ENCODE peak calls at places on chromosomes 11 and 22, in eight cellular contexts. One of them, this sample, is unnamed. For H3K36me3, the result is how much of the 10 kb centered on the place peaks cover.

GRCh38 chr11:19511413-19512183 is 201.0 kb upstream of the NAV2 start:
- DNase-seq in esophagus squamous epithelium: no peak
- DNase-seq in mucosa of descending colon: no peak
- DNase-seq in IMR-90: no peak
- DNase-seq in endodermal cell: no peak
- DNase-seq in brain microvascular endothelial cell: no peak
- DNase-seq in psoas muscle: peak
- DNase-seq in tibial artery: peak
- DNase-seq in this sample: peak

GRCh38 chr22:46813816-46814597 is 51.6 kb downstream of the TBC1D22A start:
- DNase-seq in endodermal cell: no peak
- DNase-seq in psoas muscle: no peak
- DNase-seq in IMR-90: peak
- DNase-seq in esophagus squamous epithelium: no peak
- DNase-seq in mucosa of descending colon: no peak
- DNase-seq in tibial artery: peak
- DNase-seq in brain microvascular endothelial cell: peak
- DNase-seq in this sample: no peak

GRCh38 chr11:128500488-128500887 is 86.9 kb downstream of the ETS1 start:
- DNase-seq in mucosa of descending colon: no peak
- DNase-seq in tibial artery: no peak
- DNase-seq in brain microvascular endothelial cell: peak
- DNase-seq in endodermal cell: no peak
- DNase-seq in esophagus squamous epithelium: no peak
- DNase-seq in IMR-90: peak
- DNase-seq in psoas muscle: no peak
- DNase-seq in this sample: no peak

GRCh38 chr11:87228820-87229219 is 191.1 kb downstream of the TMEM135 start:
- DNase-seq in brain microvascular endothelial cell: no peak
- DNase-seq in tibial artery: no peak
- DNase-seq in IMR-90: no peak
- DNase-seq in esophagus squamous epithelium: no peak
- DNase-seq in endodermal cell: no peak
- DNase-seq in mucosa of descending colon: no peak
- DNase-seq in psoas muscle: no peak
- DNase-seq in this sample: no peak

GRCh38 chr22:42217752-42218280 is 52.6 kb downstream of the TCF20 start:
- DNase-seq in mucosa of descending colon: no peak
- DNase-seq in brain microvascular endothelial cell: no peak
- DNase-seq in esophagus squamous epithelium: no peak
- DNase-seq in IMR-90: peak
- DNase-seq in tibial artery: no peak
- DNase-seq in psoas muscle: no peak
- DNase-seq in endodermal cell: no peak
- DNase-seq in this sample: no peak

GRCh38 chr11:110147965-110148709 is 54.9 kb downstream of the ZC3H12C start:
- DNase-seq in psoas muscle: no peak
- DNase-seq in tibial artery: no peak
- DNase-seq in esophagus squamous epithelium: no peak
- DNase-seq in brain microvascular endothelial cell: peak
- DNase-seq in mucosa of descending colon: no peak
- DNase-seq in IMR-90: peak
- DNase-seq in endodermal cell: no peak
- DNase-seq in this sample: no peak

GRCh38 chr11:119248750-119249670 is 42.9 kb downstream of the CBL start:
- DNase-seq in IMR-90: no peak
- DNase-seq in brain microvascular endothelial cell: no peak
- DNase-seq in mucosa of descending colon: no peak
- DNase-seq in endodermal cell: no peak
- DNase-seq in esophagus squamous epithelium: no peak
- DNase-seq in psoas muscle: no peak
- DNase-seq in tibial artery: no peak
- DNase-seq in this sample: no peak

GRCh38 chr11:15621565-15621964 is 506.8 kb downstream of the INSC start:
- DNase-seq in IMR-90: no peak
- DNase-seq in brain microvascular endothelial cell: no peak
- DNase-seq in mucosa of descending colon: no peak
- DNase-seq in esophagus squamous epithelium: no peak
- DNase-seq in endodermal cell: no peak
- DNase-seq in psoas muscle: no peak
- DNase-seq in tibial artery: no peak
- DNase-seq in this sample: no peak

GRCh38 chr11:133937015-133937414 is 19.8 kb downstream of the IGSF9B start:
- DNase-seq in psoas muscle: no peak
- DNase-seq in endodermal cell: no peak
- DNase-seq in brain microvascular endothelial cell: no peak
- DNase-seq in esophagus squamous epithelium: no peak
- DNase-seq in mucosa of descending colon: no peak
- DNase-seq in IMR-90: no peak
- DNase-seq in tibial artery: no peak
- DNase-seq in this sample: no peak

GRCh38 chr22:39135092-39135896 is 17.2 kb downstream of the CBX7 start:
- DNase-seq in endodermal cell: peak
- DNase-seq in esophagus squamous epithelium: no peak
- DNase-seq in IMR-90: no peak
- DNase-seq in psoas muscle: no peak
- DNase-seq in brain microvascular endothelial cell: peak
- DNase-seq in mucosa of descending colon: peak
- DNase-seq in tibial artery: peak
- DNase-seq in this sample: peak

GRCh38 chr22:44389181-44389580 is 76.4 kb upstream of the SHISAL1 start:
- DNase-seq in mucosa of descending colon: no peak
- DNase-seq in IMR-90: no peak
- DNase-seq in endodermal cell: peak
- DNase-seq in psoas muscle: peak
- DNase-seq in tibial artery: no peak
- DNase-seq in brain microvascular endothelial cell: no peak
- DNase-seq in esophagus squamous epithelium: no peak
- DNase-seq in this sample: no peak

GRCh38 chr11:110679323-110679980 is 32.8 kb downstream of the ARHGAP20 start:
- DNase-seq in psoas muscle: no peak
- DNase-seq in endodermal cell: no peak
- DNase-seq in tibial artery: no peak
- DNase-seq in brain microvascular endothelial cell: peak
- DNase-seq in IMR-90: peak
- DNase-seq in esophagus squamous epithelium: no peak
- DNase-seq in mucosa of descending colon: no peak
- DNase-seq in this sample: no peak

GRCh38 chr11:130379276-130379675 is 49.1 kb downstream of the ADAMTS8 start:
- DNase-seq in esophagus squamous epithelium: no peak
- DNase-seq in psoas muscle: no peak
- DNase-seq in mucosa of descending colon: no peak
- DNase-seq in tibial artery: no peak
- DNase-seq in brain microvascular endothelial cell: no peak
- DNase-seq in endodermal cell: peak
- DNase-seq in IMR-90: no peak
- DNase-seq in this sample: no peak

GRCh38 chr11:125944350-125945010 is 1.4 kb upstream of the VSIG10L2 start:
- DNase-seq in endodermal cell: no peak
- DNase-seq in IMR-90: no peak
- DNase-seq in mucosa of descending colon: no peak
- DNase-seq in psoas muscle: no peak
- DNase-seq in esophagus squamous epithelium: no peak
- DNase-seq in tibial artery: peak
- DNase-seq in brain microvascular endothelial cell: no peak
- DNase-seq in this sample: no peak

GRCh38 chr11:100816823-100817222 is 129.7 kb downstream of the ARHGAP42 start:
- DNase-seq in IMR-90: peak
- DNase-seq in brain microvascular endothelial cell: peak
- DNase-seq in mucosa of descending colon: no peak
- DNase-seq in psoas muscle: no peak
- DNase-seq in esophagus squamous epithelium: no peak
- DNase-seq in endodermal cell: no peak
- DNase-seq in tibial artery: no peak
- DNase-seq in this sample: no peak

DNA sequence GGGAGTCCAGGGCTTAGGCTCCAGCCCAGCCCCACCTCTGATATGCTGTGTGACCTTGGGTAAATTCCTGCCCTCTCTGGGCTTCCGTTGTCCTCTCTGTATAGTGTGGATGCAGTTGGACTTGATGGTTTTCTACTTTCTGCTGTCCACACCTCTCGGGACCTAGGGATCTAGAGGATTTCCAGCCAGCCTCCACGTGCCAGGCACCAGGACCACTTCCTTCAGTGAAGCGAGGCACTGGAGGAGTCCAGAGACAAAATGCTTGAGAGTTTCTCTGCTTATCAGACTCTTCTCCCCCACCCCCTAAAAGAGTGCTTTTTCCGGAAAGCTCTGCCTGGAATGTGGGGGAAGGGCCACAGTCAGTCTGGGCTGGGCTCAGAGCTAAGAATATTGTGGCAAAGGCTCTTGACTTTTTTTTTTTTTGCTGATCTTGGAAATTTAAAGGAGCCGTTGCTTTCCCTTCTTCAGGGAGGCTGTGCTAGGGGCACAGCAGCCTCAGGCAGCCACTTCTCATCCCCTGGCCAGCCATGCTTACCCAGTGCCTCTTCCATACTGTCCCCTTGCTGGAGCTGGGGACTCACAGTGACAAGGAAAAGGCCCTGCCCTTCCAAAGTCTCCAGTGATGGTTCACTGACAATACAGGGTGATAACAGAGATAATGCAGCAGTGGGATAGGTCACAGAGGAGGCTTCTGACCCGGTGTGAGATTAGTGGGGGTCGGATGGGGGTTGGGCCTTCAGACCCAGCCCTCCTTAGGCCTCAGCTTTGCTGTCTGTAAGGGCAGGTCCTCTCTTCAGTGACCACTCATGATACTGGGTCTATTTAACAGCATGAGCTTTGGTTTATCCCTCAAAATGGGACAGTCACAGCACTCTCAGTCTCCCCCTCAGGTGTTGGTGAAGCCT is 2.9 kb upstream of the SERPINH1 start:
- DNase-seq in tibial artery: peak
- DNase-seq in mucosa of descending colon: no peak
- DNase-seq in esophagus squamous epithelium: no peak
- DNase-seq in brain microvascular endothelial cell: peak
- DNase-seq in IMR-90: peak
- DNase-seq in endodermal cell: peak
- DNase-seq in psoas muscle: peak
- DNase-seq in this sample: no peak
- H3K4me3 ChIP-seq in tibial artery: peak
- H3K4me3 ChIP-seq in mucosa of descending colon: no peak
- H3K4me3 ChIP-seq in esophagus squamous epithelium: peak
- H3K4me3 ChIP-seq in brain microvascular endothelial cell: no peak
- H3K4me3 ChIP-seq in IMR-90: no peak
- H3K4me3 ChIP-seq in endodermal cell: peak
- H3K4me3 ChIP-seq in psoas muscle: peak
- H3K4me3 ChIP-seq in this sample: no peak

DNA sequence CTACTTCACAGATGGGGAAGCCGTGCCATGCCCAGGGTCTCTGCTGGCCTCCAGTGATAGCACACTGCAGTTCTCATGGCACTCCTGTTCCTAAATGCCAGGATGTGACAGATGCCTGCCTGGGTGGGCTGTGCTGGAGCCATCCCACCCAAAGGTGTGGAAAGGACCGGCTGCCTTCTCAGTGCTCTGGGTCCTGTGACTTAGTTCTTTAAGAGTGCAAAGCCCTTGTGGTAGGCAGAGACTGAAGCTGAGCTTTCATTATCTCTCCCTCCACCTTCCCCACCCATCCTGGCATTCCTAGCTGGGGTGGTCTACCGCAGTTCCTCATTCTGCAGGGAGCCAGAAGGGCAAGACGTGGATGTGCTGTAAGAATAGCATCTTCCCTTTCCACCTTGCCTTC is 150.1 kb downstream of the CEP164 start:
- DNase-seq in esophagus squamous epithelium: no peak
- DNase-seq in mucosa of descending colon: no peak
- DNase-seq in tibial artery: no peak
- DNase-seq in psoas muscle: no peak
- DNase-seq in brain microvascular endothelial cell: no peak
- DNase-seq in IMR-90: no peak
- DNase-seq in endodermal cell: no peak
- DNase-seq in this sample: no peak
- H3K36me3 ChIP-seq in esophagus squamous epithelium: under half
- H3K36me3 ChIP-seq in mucosa of descending colon: under half
- H3K36me3 ChIP-seq in tibial artery: under half
- H3K36me3 ChIP-seq in psoas muscle: under half
- H3K36me3 ChIP-seq in brain microvascular endothelial cell: under half
- H3K36me3 ChIP-seq in IMR-90: under half
- H3K36me3 ChIP-seq in endodermal cell: under half
- H3K36me3 ChIP-seq in this sample: under half

GRCh38 chr22:19869497-19870152 is 15.0 kb upstream of the GNB1L start:
- DNase-seq in brain microvascular endothelial cell: no peak
- DNase-seq in psoas muscle: peak
- DNase-seq in endodermal cell: peak
- DNase-seq in tibial artery: peak
- DNase-seq in IMR-90: no peak
- DNase-seq in esophagus squamous epithelium: no peak
- DNase-seq in mucosa of descending colon: no peak
- DNase-seq in this sample: no peak

GRCh38 chr22:19866665-19867009 is 12.0 kb upstream of the GNB1L start:
- DNase-seq in tibial artery: no peak
- DNase-seq in esophagus squamous epithelium: no peak
- DNase-seq in endodermal cell: no peak
- DNase-seq in psoas muscle: no peak
- DNase-seq in mucosa of descending colon: no peak
- DNase-seq in IMR-90: no peak
- DNase-seq in brain microvascular endothelial cell: no peak
- DNase-seq in this sample: no peak

GRCh38 chr22:19868773-19869471 is 14.2 kb upstream of the GNB1L start:
- DNase-seq in brain microvascular endothelial cell: no peak
- DNase-seq in psoas muscle: peak
- DNase-seq in esophagus squamous epithelium: no peak
- DNase-seq in endodermal cell: no peak
- DNase-seq in IMR-90: no peak
- DNase-seq in tibial artery: peak
- DNase-seq in mucosa of descending colon: peak
- DNase-seq in this sample: peak

GRCh38 chr22:19867617-19868016 is 12.9 kb upstream of the GNB1L start:
- DNase-seq in brain microvascular endothelial cell: no peak
- DNase-seq in IMR-90: no peak
- DNase-seq in esophagus squamous epithelium: no peak
- DNase-seq in tibial artery: peak
- DNase-seq in mucosa of descending colon: no peak
- DNase-seq in endodermal cell: peak
- DNase-seq in psoas muscle: peak
- DNase-seq in this sample: no peak

GRCh38 chr22:19868333-19868732 is 13.7 kb upstream of the GNB1L start:
- DNase-seq in psoas muscle: peak
- DNase-seq in IMR-90: no peak
- DNase-seq in esophagus squamous epithelium: no peak
- DNase-seq in mucosa of descending colon: no peak
- DNase-seq in tibial artery: no peak
- DNase-seq in endodermal cell: peak
- DNase-seq in brain microvascular endothelial cell: no peak
- DNase-seq in this sample: no peak
- TF ChIP-seq CTCF in psoas muscle: no peak
- TF ChIP-seq CTCF in IMR-90: no peak
- TF ChIP-seq CTCF in esophagus squamous epithelium: no peak
- TF ChIP-seq CTCF in mucosa of descending colon: no peak
- TF ChIP-seq CTCF in tibial artery: no peak
- TF ChIP-seq CTCF in endodermal cell: peak
- TF ChIP-seq CTCF in brain microvascular endothelial cell: no peak
- TF ChIP-seq CTCF in this sample: no peak

DNA sequence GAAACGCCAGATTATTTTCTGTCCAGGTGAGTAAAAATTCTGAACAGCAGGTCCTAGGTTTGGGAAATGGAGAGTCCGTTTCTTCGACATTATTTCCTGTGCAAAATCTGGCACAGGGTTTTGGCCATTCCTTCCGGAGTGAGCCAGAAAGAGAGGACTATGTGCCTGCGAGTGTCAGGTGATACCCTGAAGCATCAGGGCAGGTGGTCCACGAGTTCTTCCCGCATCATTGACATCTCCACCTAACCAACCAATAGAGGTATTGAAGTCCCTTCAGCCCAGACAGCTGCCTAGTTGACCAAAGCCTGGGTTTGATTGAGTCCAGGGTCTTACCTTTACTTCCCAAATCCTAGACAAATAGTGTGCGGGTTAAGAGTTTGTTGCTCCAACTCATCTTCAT is 808 bp downstream of the SNAP29 start:
- DNase-seq in IMR-90: no peak
- DNase-seq in mucosa of descending colon: no peak
- DNase-seq in brain microvascular endothelial cell: no peak
- DNase-seq in psoas muscle: no peak
- DNase-seq in esophagus squamous epithelium: no peak
- DNase-seq in tibial artery: no peak
- DNase-seq in endodermal cell: no peak
- DNase-seq in this sample: no peak
- H3K4me3 ChIP-seq in IMR-90: peak
- H3K4me3 ChIP-seq in mucosa of descending colon: no peak
- H3K4me3 ChIP-seq in brain microvascular endothelial cell: peak
- H3K4me3 ChIP-seq in psoas muscle: peak
- H3K4me3 ChIP-seq in esophagus squamous epithelium: peak
- H3K4me3 ChIP-seq in tibial artery: peak
- H3K4me3 ChIP-seq in endodermal cell: peak
- H3K4me3 ChIP-seq in this sample: peak

This sample was measured in transverse colon.